ENCODE peak calls at places on chromosomes 6 and 20, in ten cellular contexts. L is head of caudate nucleus; Q is HL-60; Z is aorta; Y is ACHN; G is HFF-Myc; T is endothelial cell; O is RCC 7860; K is Panc1; F is CD8-positive, alpha-beta T cell. R is an unnamed sample.

GRCh38 chr6:37176268-37177082 is 6.5 kb downstream of the PIM1 start:
- DNase-seq in L (no peak), Q (no peak), Z (no peak), Y (no peak), G (no peak), T (no peak), O (no peak), K (no peak), F (no peak), R (no peak)

GRCh38 chr6:135179920-135180457 is 1.1 kb upstream of the MYB start:
- DNase-seq in L (peak), Q (no peak), Z (no peak), Y (no peak), G (no peak), T (no peak), O (no peak), K (no peak), F (no peak), R (peak)

GRCh38 chr20:21326700-21327099 is 23.6 kb downstream of the XRN2 start:
- DNase-seq in L (no peak), Q (no peak), Z (no peak), Y (no peak), G (no peak), T (no peak), O (no peak), K (no peak), F (no peak), R (no peak)

GRCh38 chr20:24702501-24703283 is 233.3 kb downstream of the SYNDIG1 start:
- DNase-seq in L (no peak), Q (no peak), Z (no peak), Y (no peak), G (no peak), T (no peak), O (no peak), K (no peak), F (no peak), R (no peak)

GRCh38 chr6:165976705-165977104 is 190.9 kb downstream of the TBXT start:
- DNase-seq in L (no peak), Q (no peak), Z (no peak), Y (no peak), G (no peak), T (no peak), O (no peak), K (no peak), F (no peak), R (no peak)

GRCh38 chr6:104540743-104541142 is 319.0 kb downstream of the HACE1 start:
- DNase-seq in L (no peak), Q (no peak), Z (no peak), Y (no peak), G (no peak), T (no peak), O (no peak), K (no peak), F (no peak), R (no peak)

GRCh38 chr6:89048286-89048923 is 32.1 kb upstream of the PNRC1 start:
- DNase-seq in L (no peak), Q (no peak), Z (no peak), Y (no peak), G (no peak), T (no peak), O (no peak), K (no peak), F (no peak), R (no peak)

GRCh38 chr6:89371849-89372505 is 19.5 kb upstream of the UBE2J1 start:
- DNase-seq in L (peak), Q (peak), Z (peak), Y (peak), G (no peak), T (peak), O (peak), K (no peak), F (peak), R (peak)

GRCh38 chr6:111565316-111566221 is 40.1 kb downstream of the TRAF3IP2 start:
- DNase-seq in L (no peak), Q (no peak), Z (no peak), Y (peak), G (no peak), T (no peak), O (no peak), K (no peak), F (no peak), R (no peak)

GRCh38 chr20:63738687-63739128 is 868 bp upstream of the SLC2A4RG start:
- DNase-seq in L (no peak), Q (no peak), Z (peak), Y (peak), G (no peak), T (peak), O (no peak), K (no peak), F (peak), R (peak)

GRCh38 chr6:131009790-131010189 is 53.3 kb downstream of the EPB41L2 start:
- DNase-seq in L (no peak), Q (no peak), Z (no peak), Y (no peak), G (no peak), T (no peak), O (no peak), K (no peak), F (no peak), R (no peak)

GRCh38 chr6:116280161-116280959 is 630 bp upstream of the TSPYL1 start:
- DNase-seq in L (no peak), Q (no peak), Z (no peak), Y (peak), G (no peak), T (no peak), O (no peak), K (no peak), F (no peak), R (no peak)

GRCh38 chr20:25087186-25087929 is 5.4 kb upstream of the VSX1 start:
- DNase-seq in L (no peak), Q (no peak), Z (no peak), Y (no peak), G (no peak), T (no peak), O (no peak), K (no peak), F (no peak), R (no peak)

GRCh38 chr6:158142789-158143188 is 25.3 kb downstream of the SERAC1 start:
- DNase-seq in L (no peak), Q (no peak), Z (no peak), Y (no peak), G (no peak), T (no peak), O (no peak), K (peak), F (no peak), R (no peak)